ENCODE peak calls at places on chromosomes 16 and 17, in six cellular contexts. L, O, P, B, V and R are unnamed samples.

GRCh38 chr16:15855704-15856003 is 1.2 kb downstream of the MYH11 start:
- DNase-seq in L (no peak), O (no peak), V (no peak), P (no peak), B (no peak), R (no peak)

GRCh38 chr17:73600103-73600871 is 44.0 kb downstream of the SDK2 start:
- DNase-seq in V (no peak), L (no peak), B (no peak), O (peak), P (peak), R (no peak)

GRCh38 chr16:17439580-17439979 is 31.2 kb downstream of the XYLT1 start:
- DNase-seq in L (peak), P (no peak), B (no peak), V (no peak), O (no peak), R (no peak)

GRCh38 chr17:70017112-70017511 is 57.9 kb upstream of the KCNJ16 start:
- DNase-seq in O (no peak), B (no peak), L (no peak), V (no peak), P (no peak), R (no peak)

GRCh38 chr17:34313164-34313563 is 6.1 kb upstream of the CCL8 start:
- DNase-seq in P (peak), L (no peak), O (peak), V (no peak), B (no peak), R (no peak)

GRCh38 chr17:63140255-63140654 is 174.2 kb downstream of the TANC2 start:
- DNase-seq in V (no peak), O (peak), L (no peak), B (no peak), P (peak), R (no peak)

GRCh38 chr17:42296012-42296411 is 7.7 kb downstream of the STAT5A start:
- DNase-seq in P (no peak), O (no peak), L (no peak), V (no peak), B (no peak), R (no peak)

GRCh38 chr17:9162275-9162985 is 141.1 kb downstream of the NTN1 start:
- DNase-seq in B (peak), L (no peak), P (no peak), O (no peak), V (no peak), R (no peak)

GRCh38 chr16:9012848-9013507 is 49.3 kb upstream of the USP7 start:
- DNase-seq in P (peak), B (peak), L (no peak), V (no peak), O (no peak), R (no peak)

GRCh38 chr16:28264656-28265055 is 27.7 kb upstream of the SBK1 start:
- DNase-seq in V (peak), L (no peak), O (no peak), B (peak), P (peak), R (no peak)

GRCh38 chr17:7356072-7356549 is 1.2 kb downstream of the TMEM95 start:
- DNase-seq in L (peak), V (peak), P (peak), B (peak), O (peak), R (peak)

GRCh38 chr16:71645450-71645849 is 19.5 kb downstream of the MARVELD3 start:
- DNase-seq in P (peak), B (peak), O (peak), L (no peak), V (no peak), R (no peak)

GRCh38 chr16:73076291-73076959 is 28.5 kb upstream of the ZFHX3 start:
- DNase-seq in L (peak), P (no peak), O (no peak), V (no peak), B (no peak), R (no peak)

GRCh38 chr17:16443390-16444257 is 28.3 kb downstream of the TRPV2 start:
- DNase-seq in V (no peak), P (no peak), O (no peak), B (peak), L (no peak), R (no peak)

GRCh38 chr16:67233596-67233995 is 6.7 kb downstream of the TMEM208 start:
- DNase-seq in V (no peak), L (no peak), B (no peak), P (no peak), O (no peak), R (no peak)

GRCh38 chr17:77475012-77475976 is 334.5 kb downstream of the SEC14L1 start:
- DNase-seq in O (peak), B (no peak), L (no peak), P (peak), V (no peak), R (peak)

GRCh38 chr16:87392823-87393679 is 915 bp downstream of the MAP1LC3B start:
- DNase-seq in O (peak), V (no peak), P (peak), L (peak), B (no peak), R (no peak)

GRCh38 chr16:79415983-79416641 is 184.4 kb downstream of the MAF start:
- DNase-seq in L (no peak), V (no peak), P (no peak), O (no peak), B (no peak), R (no peak)

GRCh38 chr17:13631541-13631940 is 29.8 kb upstream of the HS3ST3A1 start:
- DNase-seq in P (peak), O (no peak), L (no peak), B (no peak), V (no peak), R (no peak)

GRCh38 chr16:87705780-87706277 is 60.0 kb downstream of the KLHDC4 start:
- DNase-seq in P (no peak), B (peak), O (no peak), V (no peak), L (no peak), R (no peak)

GRCh38 chr17:70290770-70291169 is 121.4 kb downstream of the KCNJ2 start:
- DNase-seq in L (no peak), P (no peak), B (no peak), V (no peak), O (no peak), R (no peak)

GRCh38 chr16:69031877-69032301 is 73.6 kb upstream of the HAS3 start:
- DNase-seq in O (no peak), P (no peak), V (no peak), B (no peak), L (peak), R (no peak)

GRCh38 chr16:23803591-23804123 is 32.1 kb upstream of the PRKCB start:
- DNase-seq in L (no peak), O (peak), V (peak), P (peak), B (peak), R (peak)
- H3K4me3 ChIP-seq in L (no peak), O (peak), V (no peak), P (no peak), B (no peak), R (no peak)

GRCh38 chr16:53281859-53282258 is 152.4 kb upstream of the RBL2 start:
- DNase-seq in L (no peak), P (no peak), V (no peak), B (no peak), O (no peak), R (no peak)
- H3K4me3 ChIP-seq in L (no peak), P (no peak), V (no peak), B (no peak), O (no peak), R (no peak)

GRCh38 chr16:86337581-86338402 is 172.5 kb upstream of the FOXF1 start:
- DNase-seq in B (no peak), O (no peak), V (no peak), L (no peak), P (peak), R (no peak)
- H3K4me3 ChIP-seq in B (no peak), O (no peak), V (no peak), L (no peak), P (no peak), R (no peak)

GRCh38 chr16:81740163-81740562 is 38.9 kb upstream of the PLCG2 start:
- DNase-seq in B (peak), O (no peak), P (no peak), L (no peak), V (no peak), R (no peak)
- H3K4me3 ChIP-seq in B (no peak), O (no peak), P (no peak), L (no peak), V (no peak), R (no peak)